ENCODE peak calls at places on chromosomes 3 and 15, in six cellular contexts. I, C, S, Y, Q and W are unnamed samples.

GRCh38 chr3:35562141-35562540 is 77.2 kb upstream of the ARPP21 start:
- DNase-seq in I (no peak), C (no peak), S (no peak), Y (no peak), Q (no peak), W (no peak)

GRCh38 chr3:98136631-98137030 is 6.1 kb downstream of the OR5H1 start:
- DNase-seq in I (no peak), C (no peak), S (no peak), Y (no peak), Q (no peak), W (no peak)

GRCh38 chr15:55652363-55652762 is 64.2 kb upstream of the PYGO1 start:
- DNase-seq in I (no peak), C (no peak), S (peak), Y (no peak), Q (no peak), W (peak)

GRCh38 chr15:82014989-82015388 is 30.8 kb downstream of the MEX3B start:
- DNase-seq in I (no peak), C (no peak), S (no peak), Y (no peak), Q (peak), W (no peak)

GRCh38 chr15:44790215-44790614 is 53.9 kb downstream of the TRIM69 start:
- DNase-seq in I (no peak), C (no peak), S (no peak), Y (no peak), Q (no peak), W (no peak)

GRCh38 chr15:74982183-74982582 is 13.2 kb upstream of the SCAMP5 start:
- DNase-seq in I (no peak), C (no peak), S (no peak), Y (no peak), Q (no peak), W (no peak)

GRCh38 chr15:61621146-61621545 is 392.0 kb upstream of the RORA start:
- DNase-seq in I (peak), C (no peak), S (peak), Y (no peak), Q (peak), W (peak)

GRCh38 chr3:106299300-106300098 is 430.7 kb upstream of the CBLB start:
- DNase-seq in I (no peak), C (no peak), S (no peak), Y (no peak), Q (peak), W (no peak)

GRCh38 chr3:157129782-157130137 is 30.2 kb downstream of the CCNL1 start:
- DNase-seq in I (no peak), C (no peak), S (peak), Y (no peak), Q (peak), W (peak)

GRCh38 chr3:95048564-95048963 is 985.7 kb downstream of the NSUN3 start:
- DNase-seq in I (no peak), C (no peak), S (no peak), Y (no peak), Q (no peak), W (no peak)

GRCh38 chr15:67521770-67522568 is 1.0 kb downstream of the C15orf61 start:
- DNase-seq in I (no peak), C (no peak), S (no peak), Y (no peak), Q (no peak), W (no peak)

GRCh38 chr15:89113263-89113662 is 25.0 kb downstream of the ABHD2 start:
- DNase-seq in I (no peak), C (no peak), S (no peak), Y (no peak), Q (no peak), W (no peak)

GRCh38 chr3:186121271-186121670 is 12.4 kb upstream of the ETV5 start:
- DNase-seq in I (no peak), C (no peak), S (no peak), Y (no peak), Q (no peak), W (no peak)

GRCh38 chr3:58679451-58679850 is 12.9 kb upstream of the FAM3D start:
- DNase-seq in I (no peak), C (no peak), S (no peak), Y (no peak), Q (no peak), W (no peak)

GRCh38 chr15:69089258-69089657 is 71.2 kb upstream of the GLCE start:
- DNase-seq in I (no peak), C (no peak), S (no peak), Y (no peak), Q (no peak), W (no peak)

GRCh38 chr3:46184469-46184868 is 23.6 kb downstream of the CCR1 start:
- DNase-seq in I (no peak), C (no peak), S (no peak), Y (no peak), Q (no peak), W (no peak)

GRCh38 chr3:52292247-52293065 is 4.8 kb downstream of the GLYCTK start:
- DNase-seq in I (no peak), C (peak), S (no peak), Y (no peak), Q (no peak), W (no peak)

GRCh38 chr3:172300187-172300586 is 148.1 kb downstream of the GHSR start:
- DNase-seq in I (no peak), C (no peak), S (no peak), Y (no peak), Q (no peak), W (no peak)

GRCh38 chr3:111726788-111727305 is 131.7 kb upstream of the ZBED2 start:
- DNase-seq in I (no peak), C (no peak), S (no peak), Y (no peak), Q (no peak), W (no peak)

GRCh38 chr3:119294402-119294888 is 262 bp downstream of the ARHGAP31 start:
- DNase-seq in I (no peak), C (peak), S (peak), Y (peak), Q (no peak), W (peak)

GRCh38 chr3:186932281-186933181 is 2.2 kb downstream of the ST6GAL1 start:
- DNase-seq in I (no peak), C (no peak), S (peak), Y (no peak), Q (no peak), W (no peak)

GRCh38 chr15:95018888-95019545 is 787.7 kb downstream of the MCTP2 start:
- DNase-seq in I (no peak), C (no peak), S (no peak), Y (no peak), Q (peak), W (no peak)